ENCODE peak calls at places on chromosome 1, in seven cellular contexts. W, C, Q, A, F, K and U are unnamed samples.

GRCh38 chr1:201436461-201436860 is 14.9 kb upstream of the TNNI1 start:
- DNase-seq in W (peak; percentile 60), C (no peak), Q (no peak), A (no peak), F (no peak), K (no peak), U (peak; percentile 23)

GRCh38 chr1:8989821-8990220 is 36.4 kb downstream of the SLC2A7 start:
- DNase-seq in W (no peak), C (no peak), Q (no peak), A (no peak), F (no peak), K (no peak), U (no peak)

GRCh38 chr1:71106658-71107322 is 26.0 kb upstream of the ZRANB2 start:
- DNase-seq in W (peak; percentile 15), C (no peak), Q (no peak), A (no peak), F (no peak), K (no peak), U (peak; percentile 76)

GRCh38 chr1:96660503-96660902 is 61.1 kb upstream of the PTBP2 start:
- DNase-seq in W (no peak), C (no peak), Q (no peak), A (no peak), F (peak; percentile 51), K (no peak), U (no peak)

GRCh38 chr1:227316941-227317540 is 1.3 kb downstream of the CDC42BPA start:
- DNase-seq in W (peak; percentile 22), C (no peak), Q (no peak), A (no peak), F (no peak), K (no peak), U (peak; percentile 24)

GRCh38 chr1:183871142-183871541 is 66.2 kb downstream of the RGL1 start:
- DNase-seq in W (peak; percentile 21), C (no peak), Q (no peak), A (no peak), F (peak; percentile 56), K (no peak), U (peak; percentile 23)

GRCh38 chr1:156140879-156141707 is 12.3 kb upstream of the SEMA4A start:
- DNase-seq in W (peak; percentile 71), C (no peak), Q (no peak), A (no peak), F (no peak), K (no peak), U (no peak)

GRCh38 chr1:29650041-29650400 is 413.7 kb downstream of the PTPRU start:
- DNase-seq in W (no peak), C (no peak), Q (peak; percentile 1), A (no peak), F (no peak), K (no peak), U (no peak)

GRCh38 chr1:30771005-30771404 is 13.4 kb upstream of the LAPTM5 start:
- DNase-seq in W (no peak), C (no peak), Q (no peak), A (no peak), F (no peak), K (no peak), U (no peak)

GRCh38 chr1:27884182-27884954 is 12.0 kb downstream of the THEMIS2 start:
- DNase-seq in W (no peak), C (no peak), Q (no peak), A (no peak), F (no peak), K (peak; percentile 63), U (no peak)

GRCh38 chr1:48817505-48818114 is 40.9 kb upstream of the BEND5 start:
- DNase-seq in W (peak; percentile 72), C (no peak), Q (no peak), A (peak; percentile 2), F (peak; percentile 11), K (no peak), U (peak; percentile 22)

GRCh38 chr1:27887215-27888035 is 15.1 kb downstream of the THEMIS2 start:
- DNase-seq in W (no peak), C (no peak), Q (no peak), A (no peak), F (no peak), K (peak; percentile 77), U (no peak)

GRCh38 chr1:62688687-62689085 is 500 bp upstream of the DOCK7 start:
- DNase-seq in W (no peak), C (no peak), Q (no peak), A (no peak), F (no peak), K (no peak), U (no peak)

GRCh38 chr1:245465666-245466065 is 310.9 kb downstream of the KIF26B start:
- DNase-seq in W (no peak), C (no peak), Q (no peak), A (no peak), F (no peak), K (no peak), U (no peak)

GRCh38 chr1:40989066-40989465 is 9.6 kb downstream of the CTPS1 start:
- DNase-seq in W (no peak), C (no peak), Q (no peak), A (no peak), F (no peak), K (no peak), U (no peak)

GRCh38 chr1:26626994-26627393 is 68.8 kb upstream of the ARID1A start:
- DNase-seq in W (no peak), C (no peak), Q (no peak), A (no peak), F (no peak), K (no peak), U (no peak)

GRCh38 chr1:2278591-2279209 is 50.6 kb downstream of the SKI start:
- DNase-seq in W (no peak), C (no peak), Q (no peak), A (no peak), F (no peak), K (no peak), U (no peak)

GRCh38 chr1:91553196-91553595 is 52.5 kb downstream of the CDC7 start:
- DNase-seq in W (peak; percentile 43), C (no peak), Q (no peak), A (no peak), F (peak; percentile 54), K (no peak), U (peak; percentile 23)

GRCh38 chr1:217076902-217077301 is 353.7 kb upstream of the ESRRG start:
- DNase-seq in W (no peak), C (no peak), Q (no peak), A (no peak), F (no peak), K (no peak), U (no peak)

GRCh38 chr1:161799792-161800191 is 33.7 kb downstream of the ATF6 start:
- DNase-seq in W (no peak), C (no peak), Q (no peak), A (no peak), F (no peak), K (no peak), U (no peak)

GRCh38 chr1:165824269-165824643 is 3.2 kb upstream of the UCK2 start:
- DNase-seq in W (no peak), C (no peak), Q (no peak), A (no peak), F (no peak), K (no peak), U (no peak)

GRCh38 chr1:202416641-202417040 is 68.1 kb downstream of the PPP1R12B start:
- DNase-seq in W (no peak), C (no peak), Q (no peak), A (no peak), F (no peak), K (no peak), U (no peak)

GRCh38 chr1:46488343-46489168 is 1.1 kb upstream of the DMBX1 start:
- DNase-seq in W (no peak), C (no peak), Q (no peak), A (no peak), F (no peak), K (no peak), U (no peak)

GRCh38 chr1:10696977-10697376 is 99.5 kb downstream of the CASZ1 start:
- DNase-seq in W (no peak), C (peak; percentile 8), Q (peak; percentile 39), A (no peak), F (no peak), K (no peak), U (no peak)

GRCh38 chr1:150321826-150322166 is 463 bp downstream of the PRPF3 start:
- DNase-seq in W (no peak), C (no peak), Q (no peak), A (no peak), F (no peak), K (no peak), U (no peak)

GRCh38 chr1:27044613-27045091 is 32.0 kb upstream of the TENT5B start:
- DNase-seq in W (peak; percentile 86), C (peak; percentile 81), Q (peak; percentile 92), A (peak; percentile 55), F (no peak), K (peak; percentile 21), U (peak; percentile 67)

GRCh38 chr1:39671433-39671792 is 494 bp downstream of the NT5C1A start:
- DNase-seq in W (no peak), C (no peak), Q (no peak), A (no peak), F (no peak), K (no peak), U (no peak)

GRCh38 chr1:97340951-97341350 is 579.9 kb downstream of the DPYD start:
- DNase-seq in W (no peak), C (no peak), Q (no peak), A (peak; percentile 22), F (peak; percentile 59), K (no peak), U (no peak)

GRCh38 chr1:223635236-223635635 is 30.3 kb downstream of the CAPN8 start:
- DNase-seq in W (no peak), C (no peak), Q (no peak), A (no peak), F (no peak), K (no peak), U (no peak)

GRCh38 chr1:42961560-42962091 is 3.0 kb upstream of the SLC2A1 start:
- DNase-seq in W (no peak), C (no peak), Q (no peak), A (no peak), F (no peak), K (no peak), U (no peak)

GRCh38 chr1:5748286-5749225 is 243.7 kb downstream of the NPHP4 start:
- DNase-seq in W (no peak), C (no peak), Q (no peak), A (no peak), F (no peak), K (no peak), U (no peak)

GRCh38 chr1:236795757-236796719 is 946 bp downstream of the MTR start:
- DNase-seq in W (peak; percentile 27), C (peak; percentile 63), Q (peak; percentile 71), A (no peak), F (no peak), K (peak; percentile 13), U (no peak)

GRCh38 chr1:117049857-117050256 is 10.3 kb upstream of the TTF2 start:
- DNase-seq in W (no peak), C (no peak), Q (no peak), A (no peak), F (no peak), K (no peak), U (no peak)

GRCh38 chr1:153790282-153790995 is 15.2 kb downstream of the SLC27A3 start:
- DNase-seq in W (no peak), C (no peak), Q (peak; percentile 12), A (no peak), F (peak; percentile 43), K (no peak), U (no peak)

GRCh38 chr1:234631721-234632125 is 21.7 kb upstream of the IRF2BP2 start:
- DNase-seq in W (peak; percentile 72), C (no peak), Q (no peak), A (no peak), F (peak; percentile 82), K (no peak), U (peak; percentile 84)